ENCODE peak calls at places on chromosome 10, in five cellular contexts. Y, J, O, I and H are unnamed samples.

GRCh38 chr10:117818696-117819095 is 228.0 kb downstream of the RAB11FIP2 start:
- DNase-seq in Y (no peak), J (no peak), O (no peak), I (no peak), H (no peak)

GRCh38 chr10:122213766-122214165 is 57.3 kb upstream of the BTBD16 start:
- DNase-seq in Y (no peak), J (no peak), O (no peak), I (no peak), H (no peak)

GRCh38 chr10:118062798-118063238 is 16.1 kb upstream of the RAB11FIP2 start:
- DNase-seq in Y (no peak), J (no peak), O (no peak), I (no peak), H (no peak)

GRCh38 chr10:131786756-131787605 is 113.8 kb upstream of the PPP2R2D start:
- DNase-seq in Y (no peak), J (peak; percentile 7), O (no peak), I (peak; percentile 5), H (no peak)

GRCh38 chr10:24437302-24437701 is 228.4 kb downstream of the KIAA1217 start:
- DNase-seq in Y (no peak), J (no peak), O (no peak), I (no peak), H (no peak)

GRCh38 chr10:75234683-75235374 is 928 bp downstream of the COMTD1 start:
- DNase-seq in Y (no peak), J (no peak), O (no peak), I (no peak), H (peak; percentile 6)

GRCh38 chr10:14556285-14556956 is 218.3 kb downstream of the FAM107B start:
- DNase-seq in Y (no peak), J (no peak), O (peak; percentile 26), I (no peak), H (peak; percentile 51)

GRCh38 chr10:69451209-69451783 is at the start of gene TSPAN15:
- DNase-seq in Y (peak; percentile 74), J (peak; percentile 76), O (peak; percentile 61), I (peak; percentile 61), H (peak; percentile 44)

GRCh38 chr10:120336910-120337540 is 120.0 kb upstream of the PLPP4 start:
- DNase-seq in Y (peak; percentile 28), J (peak; percentile 41), O (peak; percentile 3), I (peak; percentile 25), H (peak; percentile 29)